ENCODE peak calls at places on chromosomes 1 and 21, in four cellular contexts. J is fibroblast of mammary gland, K is fibroblast of the aortic adventitia, Y is fibroblast of villous mesenchyme. B is an unnamed sample.

GRCh38 chr1:224637510-224637909 is 21.4 kb downstream of the CNIH3 start:
- DNase-seq in J (peak), K (peak), Y (peak), B (peak)

GRCh38 chr1:67788251-67788796 is 44.9 kb downstream of the GNG12 start:
- DNase-seq in J (no peak), K (peak), Y (peak), B (no peak)

GRCh38 chr1:202713110-202713509 is 2.9 kb upstream of the SYT2 start:
- DNase-seq in J (no peak), K (peak), Y (no peak), B (no peak)

GRCh38 chr1:230744382-230744781 is 2.8 kb upstream of the CAPN9 start:
- DNase-seq in J (peak), K (peak), Y (peak), B (peak)

GRCh38 chr1:222373831-222374603 is 173.9 kb downstream of the HHIPL2 start:
- DNase-seq in J (no peak), K (no peak), Y (peak), B (no peak)

GRCh38 chr1:236681184-236681583 is 5.1 kb upstream of the ACTN2 start:
- DNase-seq in J (no peak), K (peak), Y (no peak), B (no peak)

GRCh38 chr1:68151690-68152089 is 80.6 kb downstream of the WLS start:
- DNase-seq in J (no peak), K (no peak), Y (no peak), B (no peak)

GRCh38 chr1:154751690-154752089 is 118.4 kb downstream of the KCNN3 start:
- DNase-seq in J (peak), K (peak), Y (no peak), B (peak)

GRCh38 chr21:17742940-17743592 is 76.1 kb downstream of the C21orf91 start:
- DNase-seq in J (no peak), K (no peak), Y (no peak), B (no peak)

GRCh38 chr1:119674110-119674509 is 26.0 kb upstream of the ZNF697 start:
- DNase-seq in J (peak), K (peak), Y (peak), B (peak)

GRCh38 chr21:45361033-45361997 is 43.6 kb upstream of the COL18A1 start:
- DNase-seq in J (no peak), K (no peak), Y (peak), B (peak)

GRCh38 chr21:46096596-46096981 is 1.3 kb upstream of the COL6A2 start:
- DNase-seq in J (no peak), K (no peak), Y (no peak), B (no peak)

GRCh38 chr1:235100124-235100801 is 28.4 kb downstream of the TOMM20 start:
- DNase-seq in J (peak), K (no peak), Y (peak), B (no peak)

GRCh38 chr1:196393742-196394141 is 214.5 kb downstream of the KCNT2 start:
- DNase-seq in J (peak), K (peak), Y (peak), B (peak)

GRCh38 chr1:3625151-3625907 is 514 bp downstream of the TPRG1L start:
- DNase-seq in J (peak), K (peak), Y (peak), B (peak)

GRCh38 chr1:28056129-28056925 is 32.1 kb downstream of the EYA3 start:
- DNase-seq in J (no peak), K (no peak), Y (no peak), B (no peak)

GRCh38 chr1:201320168-201320842 is 37.0 kb downstream of the PKP1 start:
- DNase-seq in J (no peak), K (no peak), Y (no peak), B (no peak)

GRCh38 chr21:35578350-35578782 is 482.0 kb downstream of the SETD4 start:
- DNase-seq in J (peak), K (peak), Y (peak), B (peak)

GRCh38 chr1:31239653-31240241 is at the start of gene NKAIN1:
- DNase-seq in J (peak), K (peak), Y (peak), B (peak)

GRCh38 chr1:116911779-116912469 is 2.2 kb downstream of the PTGFRN start:
- DNase-seq in J (no peak), K (no peak), Y (no peak), B (no peak)

GRCh38 chr1:151314137-151314875 is 12.9 kb downstream of the PI4KB start:
- DNase-seq in J (peak), K (peak), Y (peak), B (peak)

GRCh38 chr1:110212165-110213142 is 2.3 kb downstream of the KCNC4 start:
- DNase-seq in J (no peak), K (peak), Y (no peak), B (no peak)

GRCh38 chr1:233520510-233521191 is 93.3 kb upstream of the KCNK1 start:
- DNase-seq in J (peak), K (peak), Y (no peak), B (peak)

GRCh38 chr1:146029097-146029496 is 7.6 kb upstream of the HJV start:
- DNase-seq in J (no peak), K (no peak), Y (no peak), B (no peak)

GRCh38 chr1:48061162-48062136 is 64.3 kb upstream of the TRABD2B start:
- DNase-seq in J (peak), K (peak), Y (peak), B (peak)

GRCh38 chr1:209422281-209422680 is 161.2 kb upstream of the CAMK1G start:
- DNase-seq in J (no peak), K (peak), Y (no peak), B (peak)

GRCh38 chr1:211822677-211823426 is 7.7 kb downstream of the LPGAT1 start:
- DNase-seq in J (no peak), K (no peak), Y (no peak), B (no peak)

GRCh38 chr1:164417016-164417704 is 141.8 kb upstream of the PBX1 start:
- DNase-seq in J (no peak), K (no peak), Y (no peak), B (no peak)

GRCh38 chr1:11692899-11693590 is 1.5 kb downstream of the DRAXIN start:
- DNase-seq in J (peak), K (peak), Y (peak), B (peak)

GRCh38 chr1:159000627-159001026 is 9.1 kb upstream of the IFI16 start:
- DNase-seq in J (peak), K (peak), Y (peak), B (peak)

DNA sequence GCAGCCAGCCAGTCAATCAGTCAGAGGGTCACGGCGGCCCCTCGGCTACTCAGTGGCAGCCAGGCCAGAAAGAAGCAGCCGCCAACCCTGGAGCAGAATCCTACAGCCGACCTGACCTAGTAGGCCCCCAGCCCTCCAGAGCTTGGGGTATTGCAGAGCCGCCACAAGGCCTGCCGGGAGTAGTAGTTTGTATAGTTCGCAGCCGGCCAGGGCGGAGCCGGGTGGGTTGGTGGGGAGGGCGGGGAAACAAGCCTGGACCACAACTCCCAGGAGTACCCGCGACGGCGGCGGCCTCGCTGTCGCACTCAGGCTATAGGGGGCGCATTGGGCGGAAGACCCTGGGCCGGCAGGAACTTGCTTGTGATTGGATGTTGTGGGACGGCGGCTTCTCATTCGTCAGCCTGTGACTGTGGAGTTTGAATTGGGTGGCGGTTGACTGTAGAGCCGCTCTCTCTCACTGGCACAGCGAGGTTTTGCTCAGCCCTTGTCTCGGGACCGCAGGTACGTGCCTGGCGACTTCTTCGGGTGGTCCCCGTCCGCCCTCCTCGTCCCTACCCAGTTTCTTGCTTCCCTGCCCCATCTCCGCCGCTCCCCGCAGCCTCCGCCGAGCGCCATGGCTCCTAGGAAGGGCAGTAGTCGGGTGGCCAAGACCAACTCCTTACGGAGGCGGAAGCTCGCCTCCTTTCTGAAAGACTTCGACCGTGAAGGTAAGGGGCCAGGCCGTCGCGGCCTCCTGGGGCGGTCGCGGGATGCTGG is at the start of gene CDCA8:
- DNase-seq in J (peak), K (peak), Y (peak), B (peak)
- TF ChIP-seq CTCF in J (peak), K (peak), Y (peak), B (peak)

GRCh38 chr1:21437341-21437640 is 2.6 kb upstream of the NBPF3 start:
- DNase-seq in J (no peak), K (no peak), Y (no peak), B (no peak)

GRCh38 chr1:21435646-21436487 is 4.1 kb upstream of the NBPF3 start:
- DNase-seq in J (no peak), K (no peak), Y (no peak), B (no peak)

GRCh38 chr1:21439345-21439720 is 604 bp upstream of the NBPF3 start:
- DNase-seq in J (no peak), K (no peak), Y (no peak), B (no peak)

GRCh38 chr1:21434394-21434793 is 5.5 kb upstream of the NBPF3 start:
- DNase-seq in J (no peak), K (no peak), Y (no peak), B (no peak)

DNA sequence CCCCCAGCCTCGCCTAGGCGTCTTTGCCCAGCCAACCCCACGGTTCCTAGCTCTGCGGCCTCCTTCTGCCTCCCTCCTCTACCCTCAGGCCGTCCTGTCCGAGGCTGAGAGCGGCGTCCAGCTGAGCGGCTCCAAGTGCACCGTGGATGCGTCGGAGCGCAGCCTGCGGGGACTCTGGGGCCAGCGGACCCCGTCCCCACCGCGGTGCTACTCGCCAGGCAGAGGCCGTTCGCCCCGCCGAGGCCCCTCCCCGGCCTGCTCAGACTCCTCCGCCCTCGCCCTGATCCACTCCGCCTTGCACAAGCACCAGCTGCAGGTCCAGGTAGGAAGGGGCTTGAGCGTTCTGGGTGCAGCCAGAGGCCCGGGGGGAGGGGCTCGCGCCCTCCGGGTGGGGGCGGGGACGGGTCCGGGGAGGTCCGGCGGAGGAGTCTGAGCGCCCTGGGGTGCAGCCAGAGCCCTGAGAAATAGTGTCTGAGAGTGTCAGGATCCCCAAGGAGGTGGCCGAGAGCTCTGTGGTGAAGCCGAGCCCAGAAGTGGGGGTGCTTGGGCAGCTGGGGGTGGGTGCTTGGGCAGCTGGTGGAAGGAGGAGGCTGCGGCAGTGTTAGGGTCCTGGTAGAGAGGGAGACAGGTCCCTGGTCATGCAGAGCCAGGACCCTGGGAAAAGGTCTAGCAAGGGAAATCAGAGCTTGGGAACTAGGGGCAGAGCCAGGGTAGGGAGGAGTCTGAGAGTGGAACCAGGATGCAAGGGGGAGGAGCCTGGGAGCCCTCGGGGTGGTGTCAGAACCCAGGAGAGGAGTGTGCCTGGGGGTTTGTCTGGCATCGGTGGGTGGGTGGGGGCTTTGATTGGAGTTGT is 3.2 kb upstream of the NBPF3 start:
- DNase-seq in J (peak), K (no peak), Y (no peak), B (no peak)
- H3K4me3 ChIP-seq in J (peak), K (no peak), Y (peak), B (peak)

DNA sequence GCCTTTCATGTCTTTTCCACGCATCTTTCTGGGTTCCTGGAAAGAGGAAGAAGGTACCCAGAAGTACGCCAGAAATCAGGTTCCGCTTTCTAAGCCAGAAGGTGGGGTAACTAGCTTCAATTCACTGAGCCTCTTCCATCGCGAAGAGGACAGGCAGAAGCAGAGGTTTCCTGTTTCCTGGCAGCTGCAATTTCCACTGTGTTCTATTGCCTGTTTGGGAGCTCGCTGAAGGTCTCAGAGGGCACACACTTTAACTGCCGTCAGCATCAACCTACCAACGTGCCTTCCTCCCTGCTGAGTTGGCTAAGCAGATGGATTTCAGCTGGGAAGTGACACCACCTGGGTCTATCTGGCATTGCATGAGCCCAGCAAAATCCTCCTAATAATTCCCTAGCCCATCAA is 10.0 kb downstream of the NCF2 start:
- DNase-seq in J (peak), K (peak), Y (peak), B (peak)
- TF ChIP-seq CTCF in J (peak), K (peak), Y (no peak), B (no peak)

DNA sequence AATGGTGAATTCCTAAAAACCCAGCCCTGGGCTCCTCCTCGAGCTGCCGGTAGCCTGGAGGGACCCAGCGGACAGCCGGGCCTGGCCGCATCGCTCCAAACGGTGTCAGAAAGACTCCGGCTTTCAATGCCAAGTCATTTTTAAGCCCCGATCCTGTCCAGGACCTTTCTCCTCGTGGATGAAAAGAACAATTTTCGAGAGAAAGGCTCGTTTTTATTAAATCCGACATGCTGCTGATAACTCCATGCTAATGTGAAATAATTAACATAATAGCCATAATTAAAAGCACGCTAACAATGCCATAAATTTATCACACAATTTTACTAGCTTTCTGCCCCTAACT is 4.6 kb upstream of the FOXD3 start:
- DNase-seq in J (no peak), K (no peak), Y (no peak), B (no peak)
- H3K4me3 ChIP-seq in J (no peak), K (no peak), Y (no peak), B (peak)

B was measured in AG10803.